ENCODE peak calls at places on chromosomes 1 and 21, in eight cellular contexts. One of them, this sample, is unnamed.

GRCh38 chr1:6033986-6034749 is 11.5 kb upstream of the KCNAB2 start:
- DNase-seq in fibroblast of pulmonary artery: peak; percentile 24
- DNase-seq in HT1080: no peak
- DNase-seq in mesenteric fat pad: no peak
- DNase-seq in cardiac fibroblast: peak; percentile 39
- DNase-seq in NCI-H1105 treated with DMSO at 0.1 percent for 48 hours: peak; percentile 4
- DNase-seq in pancreas: peak; percentile 24
- DNase-seq in adipocyte: peak; percentile 48
- DNase-seq in this sample: peak; percentile 23

GRCh38 chr1:201582261-201582951 is 43.5 kb downstream of the NAV1 start:
- DNase-seq in pancreas: no peak
- DNase-seq in mesenteric fat pad: no peak
- DNase-seq in cardiac fibroblast: peak; percentile 75
- DNase-seq in NCI-H1105 treated with DMSO at 0.1 percent for 48 hours: peak; percentile 61
- DNase-seq in HT1080: peak; percentile 65
- DNase-seq in adipocyte: peak; percentile 76
- DNase-seq in fibroblast of pulmonary artery: peak; percentile 67
- DNase-seq in this sample: peak; percentile 84

GRCh38 chr1:31593770-31594632 is 17.7 kb downstream of the TINAGL1 start:
- DNase-seq in cardiac fibroblast: peak; percentile 77
- DNase-seq in mesenteric fat pad: peak; percentile 93
- DNase-seq in adipocyte: peak; percentile 78
- DNase-seq in NCI-H1105 treated with DMSO at 0.1 percent for 48 hours: peak; percentile 70
- DNase-seq in HT1080: peak; percentile 64
- DNase-seq in pancreas: peak; percentile 84
- DNase-seq in fibroblast of pulmonary artery: peak; percentile 84
- DNase-seq in this sample: peak; percentile 70

GRCh38 chr1:224621813-224622682 is 5.9 kb downstream of the CNIH3 start:
- DNase-seq in fibroblast of pulmonary artery: no peak
- DNase-seq in cardiac fibroblast: no peak
- DNase-seq in HT1080: peak; percentile 16
- DNase-seq in pancreas: peak; percentile 32
- DNase-seq in mesenteric fat pad: no peak
- DNase-seq in adipocyte: no peak
- DNase-seq in NCI-H1105 treated with DMSO at 0.1 percent for 48 hours: no peak
- DNase-seq in this sample: no peak

GRCh38 chr21:45556645-45557601 is 14.7 kb upstream of the SLC19A1 start:
- DNase-seq in pancreas: no peak
- DNase-seq in fibroblast of pulmonary artery: no peak
- DNase-seq in HT1080: no peak
- DNase-seq in NCI-H1105 treated with DMSO at 0.1 percent for 48 hours: no peak
- DNase-seq in mesenteric fat pad: peak; percentile 88
- DNase-seq in cardiac fibroblast: peak; percentile 32
- DNase-seq in adipocyte: no peak
- DNase-seq in this sample: peak; percentile 47

GRCh38 chr1:199742547-199742946 is 285.0 kb upstream of the NR5A2 start:
- DNase-seq in NCI-H1105 treated with DMSO at 0.1 percent for 48 hours: no peak
- DNase-seq in HT1080: peak; percentile 92
- DNase-seq in fibroblast of pulmonary artery: peak; percentile 95
- DNase-seq in pancreas: no peak
- DNase-seq in cardiac fibroblast: peak; percentile 91
- DNase-seq in adipocyte: peak; percentile 84
- DNase-seq in mesenteric fat pad: no peak
- DNase-seq in this sample: peak; percentile 94

GRCh38 chr1:233689017-233689747 is 75.3 kb downstream of the KCNK1 start:
- DNase-seq in pancreas: no peak
- DNase-seq in mesenteric fat pad: no peak
- DNase-seq in HT1080: no peak
- DNase-seq in adipocyte: no peak
- DNase-seq in fibroblast of pulmonary artery: no peak
- DNase-seq in cardiac fibroblast: no peak
- DNase-seq in NCI-H1105 treated with DMSO at 0.1 percent for 48 hours: no peak
- DNase-seq in this sample: no peak

GRCh38 chr1:16143005-16143565 is 12.8 kb downstream of the EPHA2 start:
- DNase-seq in mesenteric fat pad: no peak
- DNase-seq in cardiac fibroblast: no peak
- DNase-seq in adipocyte: no peak
- DNase-seq in pancreas: no peak
- DNase-seq in NCI-H1105 treated with DMSO at 0.1 percent for 48 hours: no peak
- DNase-seq in HT1080: no peak
- DNase-seq in fibroblast of pulmonary artery: no peak
- DNase-seq in this sample: no peak

GRCh38 chr21:44530221-44530902 is 9.6 kb downstream of the KRTAP10-1 start:
- DNase-seq in NCI-H1105 treated with DMSO at 0.1 percent for 48 hours: no peak
- DNase-seq in cardiac fibroblast: no peak
- DNase-seq in adipocyte: no peak
- DNase-seq in pancreas: no peak
- DNase-seq in mesenteric fat pad: no peak
- DNase-seq in HT1080: no peak
- DNase-seq in fibroblast of pulmonary artery: no peak
- DNase-seq in this sample: no peak

GRCh38 chr1:220787069-220787614 is 429 bp downstream of the MTARC1 start:
- DNase-seq in adipocyte: no peak
- DNase-seq in fibroblast of pulmonary artery: no peak
- DNase-seq in pancreas: peak; percentile 72
- DNase-seq in HT1080: no peak
- DNase-seq in NCI-H1105 treated with DMSO at 0.1 percent for 48 hours: peak; percentile 84
- DNase-seq in mesenteric fat pad: no peak
- DNase-seq in cardiac fibroblast: no peak
- DNase-seq in this sample: no peak

GRCh38 chr1:212532469-212533235 is 75.9 kb upstream of the ATF3 start:
- DNase-seq in mesenteric fat pad: no peak
- DNase-seq in HT1080: no peak
- DNase-seq in adipocyte: no peak
- DNase-seq in NCI-H1105 treated with DMSO at 0.1 percent for 48 hours: no peak
- DNase-seq in pancreas: no peak
- DNase-seq in fibroblast of pulmonary artery: no peak
- DNase-seq in cardiac fibroblast: no peak
- DNase-seq in this sample: no peak

GRCh38 chr1:173333581-173333980 is 126.5 kb upstream of the TNFSF4 start:
- DNase-seq in mesenteric fat pad: no peak
- DNase-seq in cardiac fibroblast: peak; percentile 66
- DNase-seq in HT1080: peak; percentile 40
- DNase-seq in NCI-H1105 treated with DMSO at 0.1 percent for 48 hours: no peak
- DNase-seq in fibroblast of pulmonary artery: peak; percentile 15
- DNase-seq in adipocyte: peak; percentile 4
- DNase-seq in pancreas: no peak
- DNase-seq in this sample: peak; percentile 51

GRCh38 chr1:201226178-201226514 is 35.5 kb downstream of the IGFN1 start:
- DNase-seq in pancreas: no peak
- DNase-seq in adipocyte: no peak
- DNase-seq in cardiac fibroblast: no peak
- DNase-seq in fibroblast of pulmonary artery: no peak
- DNase-seq in NCI-H1105 treated with DMSO at 0.1 percent for 48 hours: no peak
- DNase-seq in HT1080: no peak
- DNase-seq in mesenteric fat pad: no peak
- DNase-seq in this sample: no peak

GRCh38 chr21:17105972-17106371 is 406.9 kb upstream of the CXADR start:
- DNase-seq in adipocyte: peak; percentile 38
- DNase-seq in NCI-H1105 treated with DMSO at 0.1 percent for 48 hours: no peak
- DNase-seq in cardiac fibroblast: no peak
- DNase-seq in fibroblast of pulmonary artery: peak; percentile 3
- DNase-seq in mesenteric fat pad: no peak
- DNase-seq in HT1080: no peak
- DNase-seq in pancreas: no peak
- DNase-seq in this sample: peak; percentile 5

GRCh38 chr1:111988743-111989453 is 570 bp downstream of the KCND3 start:
- DNase-seq in adipocyte: peak; percentile 4
- DNase-seq in cardiac fibroblast: no peak
- DNase-seq in NCI-H1105 treated with DMSO at 0.1 percent for 48 hours: no peak
- DNase-seq in mesenteric fat pad: no peak
- DNase-seq in fibroblast of pulmonary artery: no peak
- DNase-seq in pancreas: peak; percentile 14
- DNase-seq in HT1080: no peak
- DNase-seq in this sample: no peak

GRCh38 chr1:167627865-167628641 is 2.0 kb upstream of the RCSD1 start:
- DNase-seq in mesenteric fat pad: no peak
- DNase-seq in cardiac fibroblast: no peak
- DNase-seq in HT1080: peak; percentile 27
- DNase-seq in adipocyte: no peak
- DNase-seq in NCI-H1105 treated with DMSO at 0.1 percent for 48 hours: no peak
- DNase-seq in pancreas: no peak
- DNase-seq in fibroblast of pulmonary artery: no peak
- DNase-seq in this sample: no peak

GRCh38 chr1:19844726-19845125 is 29.6 kb upstream of the RNF186 start:
- DNase-seq in NCI-H1105 treated with DMSO at 0.1 percent for 48 hours: no peak
- DNase-seq in pancreas: no peak
- DNase-seq in mesenteric fat pad: no peak
- DNase-seq in adipocyte: no peak
- DNase-seq in fibroblast of pulmonary artery: no peak
- DNase-seq in HT1080: no peak
- DNase-seq in cardiac fibroblast: no peak
- DNase-seq in this sample: no peak

GRCh38 chr1:43258370-43258769 is 11.4 kb upstream of the TMEM125 start:
- DNase-seq in pancreas: no peak
- DNase-seq in adipocyte: no peak
- DNase-seq in fibroblast of pulmonary artery: no peak
- DNase-seq in mesenteric fat pad: peak; percentile 3
- DNase-seq in HT1080: no peak
- DNase-seq in NCI-H1105 treated with DMSO at 0.1 percent for 48 hours: no peak
- DNase-seq in cardiac fibroblast: no peak
- DNase-seq in this sample: no peak

GRCh38 chr1:184075040-184076029 is 23.8 kb downstream of the TSEN15 start:
- DNase-seq in HT1080: peak; percentile 61
- DNase-seq in cardiac fibroblast: peak; percentile 80
- DNase-seq in mesenteric fat pad: no peak
- DNase-seq in fibroblast of pulmonary artery: peak; percentile 83
- DNase-seq in pancreas: peak; percentile 10
- DNase-seq in adipocyte: peak; percentile 88
- DNase-seq in NCI-H1105 treated with DMSO at 0.1 percent for 48 hours: peak; percentile 78
- DNase-seq in this sample: peak; percentile 70

GRCh38 chr1:77253211-77253610 is 28.6 kb upstream of the AK5 start:
- DNase-seq in mesenteric fat pad: no peak
- DNase-seq in pancreas: no peak
- DNase-seq in HT1080: no peak
- DNase-seq in fibroblast of pulmonary artery: no peak
- DNase-seq in NCI-H1105 treated with DMSO at 0.1 percent for 48 hours: no peak
- DNase-seq in adipocyte: no peak
- DNase-seq in cardiac fibroblast: no peak
- DNase-seq in this sample: no peak

GRCh38 chr1:165891461-165891860 is 64.0 kb downstream of the UCK2 start:
- DNase-seq in NCI-H1105 treated with DMSO at 0.1 percent for 48 hours: no peak
- DNase-seq in cardiac fibroblast: peak; percentile 74
- DNase-seq in mesenteric fat pad: no peak
- DNase-seq in pancreas: no peak
- DNase-seq in HT1080: no peak
- DNase-seq in fibroblast of pulmonary artery: no peak
- DNase-seq in adipocyte: peak; percentile 51
- DNase-seq in this sample: peak; percentile 59

GRCh38 chr1:39632491-39633417 is 6.7 kb downstream of the HEYL start:
- DNase-seq in pancreas: peak; percentile 88
- DNase-seq in adipocyte: peak; percentile 90
- DNase-seq in NCI-H1105 treated with DMSO at 0.1 percent for 48 hours: no peak
- DNase-seq in mesenteric fat pad: no peak
- DNase-seq in cardiac fibroblast: peak; percentile 57
- DNase-seq in fibroblast of pulmonary artery: peak; percentile 66
- DNase-seq in HT1080: no peak
- DNase-seq in this sample: peak; percentile 55

GRCh38 chr21:15066231-15066577 is 1.4 kb upstream of the NRIP1 start:
- DNase-seq in adipocyte: peak; percentile 56
- DNase-seq in pancreas: no peak
- DNase-seq in fibroblast of pulmonary artery: no peak
- DNase-seq in NCI-H1105 treated with DMSO at 0.1 percent for 48 hours: no peak
- DNase-seq in mesenteric fat pad: no peak
- DNase-seq in HT1080: no peak
- DNase-seq in cardiac fibroblast: peak; percentile 49
- DNase-seq in this sample: no peak

GRCh38 chr21:37862536-37862935 is 53.7 kb downstream of the KCNJ6 start:
- DNase-seq in cardiac fibroblast: peak; percentile 54
- DNase-seq in HT1080: no peak
- DNase-seq in fibroblast of pulmonary artery: peak; percentile 39
- DNase-seq in NCI-H1105 treated with DMSO at 0.1 percent for 48 hours: peak; percentile 21
- DNase-seq in pancreas: peak; percentile 12
- DNase-seq in adipocyte: peak; percentile 48
- DNase-seq in mesenteric fat pad: no peak
- DNase-seq in this sample: no peak

GRCh38 chr1:241413386-241413785 is 56.4 kb upstream of the RGS7 start:
- DNase-seq in HT1080: peak; percentile 87
- DNase-seq in mesenteric fat pad: no peak
- DNase-seq in cardiac fibroblast: peak; percentile 93
- DNase-seq in NCI-H1105 treated with DMSO at 0.1 percent for 48 hours: no peak
- DNase-seq in pancreas: no peak
- DNase-seq in adipocyte: peak; percentile 23
- DNase-seq in fibroblast of pulmonary artery: peak; percentile 36
- DNase-seq in this sample: peak; percentile 99

GRCh38 chr1:205739348-205740160 is 10.4 kb downstream of the NUCKS1 start:
- DNase-seq in adipocyte: peak; percentile 85
- DNase-seq in pancreas: no peak
- DNase-seq in NCI-H1105 treated with DMSO at 0.1 percent for 48 hours: no peak
- DNase-seq in mesenteric fat pad: no peak
- DNase-seq in cardiac fibroblast: peak; percentile 81
- DNase-seq in HT1080: no peak
- DNase-seq in fibroblast of pulmonary artery: peak; percentile 67
- DNase-seq in this sample: peak; percentile 74